ENCODE peak calls at places on chromosomes 5 and 9, in four cellular contexts. D is cardiac fibroblast, Q is lower lobe of right lung, A is psoas muscle. E is an unnamed sample.

GRCh38 chr5:38636626-38637025 is 80.2 kb upstream of the LIFR start:
- DNase-seq in D (no peak), Q (peak), A (no peak), E (no peak)

GRCh38 chr5:67724412-67725135 is 491.0 kb upstream of the PIK3R1 start:
- DNase-seq in D (no peak), Q (no peak), A (no peak), E (peak)

GRCh38 chr9:76401580-76402354 is 7.5 kb upstream of the RFK start:
- DNase-seq in A (no peak), D (peak), Q (no peak), E (no peak)

GRCh38 chr5:74032617-74033016 is 406.6 kb downstream of the ARHGEF28 start:
- DNase-seq in D (no peak), Q (no peak), A (no peak), E (no peak)

GRCh38 chr9:99445377-99445891 is 223.4 kb downstream of the SEC61B start:
- DNase-seq in D (peak), Q (no peak), A (peak), E (peak)

GRCh38 chr5:130992095-130992494 is 173.0 kb downstream of the HINT1 start:
- DNase-seq in A (no peak), D (peak), Q (no peak), E (peak)

GRCh38 chr5:127660048-127660733 is 11.3 kb downstream of the CTXN3 start:
- DNase-seq in D (no peak), A (no peak), Q (no peak), E (no peak)

GRCh38 chr9:105858284-105858683 is 163.9 kb downstream of the TMEM38B start:
- DNase-seq in Q (no peak), D (no peak), A (no peak), E (no peak)

GRCh38 chr9:105901514-105902109 is 207.3 kb downstream of the TMEM38B start:
- DNase-seq in Q (no peak), A (peak), D (peak), E (peak)

GRCh38 chr5:65482280-65482726 is 583 bp upstream of the ADAMTS6 start:
- DNase-seq in Q (no peak), A (no peak), D (peak), E (peak)

GRCh38 chr5:6907320-6907918 is 194.2 kb downstream of the TENT4A start:
- DNase-seq in A (no peak), Q (no peak), D (no peak), E (no peak)

GRCh38 chr5:68134033-68134668 is 81.4 kb upstream of the PIK3R1 start:
- DNase-seq in D (no peak), Q (no peak), A (no peak), E (no peak)

GRCh38 chr9:131233556-131233955 is 42.8 kb downstream of the FAM78A start:
- DNase-seq in A (no peak), D (no peak), Q (no peak), E (no peak)

GRCh38 chr9:131226226-131226625 is 50.1 kb downstream of the FAM78A start:
- DNase-seq in Q (no peak), D (no peak), A (no peak), E (no peak)

GRCh38 chr9:131227112-131228058 is 48.9 kb downstream of the FAM78A start:
- DNase-seq in A (peak), Q (no peak), D (peak), E (no peak)

GRCh38 chr9:131228988-131229387 is 47.3 kb downstream of the FAM78A start:
- DNase-seq in A (no peak), D (peak), Q (no peak), E (no peak)

DNA sequence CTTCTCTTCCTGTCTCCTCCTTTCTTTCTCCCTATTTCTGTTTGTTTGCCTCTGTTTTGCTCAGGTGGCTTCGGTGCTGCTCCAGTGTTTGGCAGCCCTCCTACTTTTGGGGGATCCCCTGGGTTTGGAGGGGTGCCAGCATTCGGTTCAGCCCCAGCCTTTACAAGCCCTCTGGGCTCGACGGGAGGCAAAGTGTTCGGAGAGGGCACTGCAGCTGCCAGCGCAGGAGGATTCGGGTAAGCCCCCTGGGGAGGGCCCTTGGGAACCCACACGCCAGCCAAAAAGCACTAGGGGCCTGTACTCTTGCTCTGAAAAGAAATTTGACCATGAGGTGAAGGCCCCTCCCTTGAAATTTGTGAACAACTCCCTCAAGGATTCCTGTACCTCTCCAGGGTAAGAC is 48.2 kb downstream of the FAM78A start:
- DNase-seq in D (no peak), A (no peak), Q (no peak), E (no peak)
- H3K4me3 ChIP-seq in D (no peak), A (peak), Q (peak), E (no peak)

DNA sequence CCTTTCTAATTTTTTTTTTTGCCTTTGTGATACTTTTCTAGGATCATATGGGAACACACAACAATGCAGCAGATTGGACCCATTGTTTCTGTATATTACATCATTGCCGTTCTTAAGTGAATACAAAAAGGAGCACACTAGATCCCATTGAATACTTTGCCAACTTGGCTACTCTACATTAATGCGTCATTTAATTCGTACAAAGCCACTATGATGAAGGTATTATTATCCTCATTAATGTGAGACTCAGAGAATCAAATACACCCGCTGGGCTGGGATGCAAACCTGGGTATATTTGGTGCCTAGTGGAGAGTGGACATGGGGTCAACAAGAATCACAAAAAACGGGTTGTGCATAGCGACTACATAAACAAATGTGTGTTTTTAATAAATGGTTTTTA is 31.9 kb downstream of the OR2K2 start:
- DNase-seq in Q (no peak), A (no peak), D (peak), E (no peak)
- H3K4me3 ChIP-seq in Q (no peak), A (no peak), D (no peak), E (no peak)

GRCh38 chr5:173016069-173016455 is 32.5 kb downstream of the ATP6V0E1 start:
- DNase-seq in Q (no peak), D (no peak), A (no peak), E (no peak)
- H3K4me3 ChIP-seq in Q (no peak), D (no peak), A (no peak), E (no peak)

DNA sequence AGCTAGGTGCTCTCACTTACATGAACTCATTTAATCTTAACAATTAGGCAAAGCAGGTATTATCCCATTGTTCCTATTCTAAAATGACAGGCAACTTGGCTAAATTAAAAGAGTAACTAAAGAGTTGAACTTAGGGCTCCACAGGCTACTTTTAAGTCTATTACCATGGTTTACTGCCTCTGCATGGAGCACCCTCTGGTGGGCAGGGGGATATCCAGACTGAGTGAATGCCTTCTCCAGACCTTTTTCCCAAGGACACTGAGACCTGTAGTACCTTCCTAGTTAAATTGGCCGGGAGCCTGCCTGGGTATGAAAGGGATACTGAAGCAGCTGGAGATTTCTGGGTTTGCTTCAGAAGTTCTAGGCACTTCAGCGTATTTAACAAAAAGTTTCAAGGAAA is 238.1 kb downstream of the ELAVL2 start:
- DNase-seq in Q (no peak), A (no peak), D (no peak), E (no peak)
- H3K4me3 ChIP-seq in Q (no peak), A (no peak), D (no peak), E (no peak)

GRCh38 chr9:4803670-4804530 is 11.2 kb downstream of the RCL1 start:
- DNase-seq in D (no peak), A (peak), Q (no peak), E (no peak)
- H3K4me3 ChIP-seq in D (no peak), A (peak), Q (no peak), E (no peak)

GRCh38 chr9:120711841-120712538 is 2.3 kb downstream of the MEGF9 start:
- DNase-seq in Q (no peak), D (no peak), A (no peak), E (no peak)
- H3K4me3 ChIP-seq in Q (peak), D (no peak), A (peak), E (peak)

DNA sequence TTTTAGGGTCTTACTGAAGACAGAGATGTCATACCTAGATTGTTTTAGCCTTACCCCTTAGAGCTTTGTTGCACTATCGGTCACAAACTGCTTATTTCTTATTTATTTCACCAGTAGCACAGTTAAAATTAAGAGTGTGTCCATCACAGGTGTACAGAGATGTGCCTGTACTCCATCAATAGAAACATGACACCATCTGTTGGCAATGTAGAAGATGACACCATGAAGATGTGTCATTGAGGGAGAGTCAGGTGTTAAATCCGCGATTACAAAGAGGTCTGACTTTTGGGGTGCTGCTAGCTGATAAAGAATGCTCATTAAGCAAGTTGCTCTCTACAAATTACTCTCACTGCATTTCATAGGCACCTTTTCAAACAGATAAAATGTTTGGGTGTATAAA is 164.4 kb downstream of the SMARCA2 start:
- DNase-seq in A (no peak), Q (no peak), D (peak), E (no peak)
- H3K4me3 ChIP-seq in A (no peak), Q (no peak), D (no peak), E (no peak)

DNA sequence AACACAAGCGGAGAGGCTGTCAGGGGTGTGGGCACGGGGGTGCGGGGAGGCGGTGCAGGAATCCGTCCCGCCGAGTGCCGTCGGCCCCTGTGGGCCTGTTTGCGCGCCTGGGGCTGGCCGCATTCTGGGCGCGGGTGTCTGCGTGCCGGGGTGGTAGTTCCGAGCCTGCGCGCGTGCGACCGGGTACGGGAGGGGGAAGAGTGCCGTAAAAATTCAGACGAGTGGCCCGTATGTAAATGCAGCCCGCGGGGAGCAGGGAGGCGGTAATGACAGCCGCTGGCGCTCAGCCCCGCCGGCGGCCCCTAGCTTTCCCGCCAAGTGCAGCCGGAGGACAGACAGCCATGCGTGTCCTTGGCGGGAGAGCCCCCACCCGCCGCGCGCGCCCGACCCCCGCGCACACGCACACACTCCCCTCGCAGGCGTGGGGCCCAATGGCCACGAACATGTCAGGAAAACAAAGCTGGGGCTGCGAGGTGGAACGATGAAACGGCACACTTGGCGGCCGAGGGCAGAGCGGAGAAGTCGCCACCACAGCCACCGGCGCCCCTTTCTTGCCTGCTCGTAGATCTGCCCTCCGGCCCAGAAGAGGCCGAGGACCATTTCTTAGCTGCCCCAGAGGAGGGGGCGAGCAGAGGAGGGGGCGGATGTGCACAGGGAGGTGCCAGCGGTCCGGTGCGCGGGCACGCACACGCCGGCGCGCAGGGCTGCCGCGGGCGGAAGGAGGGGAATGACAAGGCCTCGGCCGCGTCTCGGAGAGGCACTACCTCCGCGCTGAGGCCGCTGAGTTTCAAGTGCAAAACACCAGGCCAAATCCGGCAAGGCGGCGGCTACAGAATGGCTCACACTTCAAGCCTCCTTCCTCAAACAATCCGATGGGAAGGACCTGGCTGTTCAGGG is 208.5 kb downstream of the MEF2C start:
- DNase-seq in A (no peak), Q (no peak), D (peak), E (no peak)
- H3K4me3 ChIP-seq in A (peak), Q (peak), D (peak), E (peak)

DNA sequence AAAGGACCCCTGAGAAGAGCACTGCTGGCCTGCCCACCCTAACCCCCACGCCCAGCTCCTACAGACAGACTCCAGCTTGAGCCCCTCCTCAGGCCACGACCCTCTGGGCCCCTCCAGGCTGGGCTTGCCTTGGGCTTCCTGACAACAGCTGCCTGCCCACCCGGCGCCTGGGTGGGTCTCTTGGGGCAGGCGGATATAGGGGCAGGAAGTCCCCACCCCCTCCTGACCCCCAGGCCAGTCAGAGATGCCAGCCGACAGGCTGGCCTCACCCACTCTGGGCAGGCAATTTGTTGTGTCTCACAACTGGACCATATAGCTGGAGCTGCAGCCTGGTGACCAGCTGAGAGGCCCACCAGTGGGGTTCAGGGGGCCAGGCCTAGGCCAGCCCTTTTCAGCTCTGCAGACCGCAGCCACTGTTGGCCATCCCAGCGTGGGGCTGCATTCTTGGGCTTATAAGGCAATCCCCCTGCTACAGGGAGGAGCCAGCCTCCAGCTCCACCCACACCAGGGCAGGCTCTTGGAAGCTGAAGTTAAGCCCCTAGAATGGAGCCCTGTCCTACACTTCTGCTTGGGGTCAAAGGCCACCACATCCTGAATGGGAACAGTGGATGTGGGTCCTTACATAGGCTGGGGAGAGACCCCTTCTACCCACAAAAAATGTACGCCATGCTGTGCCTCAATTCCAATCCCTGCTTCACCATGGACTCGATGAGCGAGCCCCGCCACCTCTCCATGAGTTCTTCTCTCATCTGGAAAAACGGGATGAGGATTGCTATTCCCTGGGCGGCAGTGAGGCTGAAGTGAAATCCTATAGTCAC is 2.0 kb downstream of the PDLIM7 start:
- DNase-seq in Q (no peak), D (peak), A (peak), E (peak)
- H3K4me3 ChIP-seq in Q (peak), D (peak), A (peak), E (peak)

E was measured in foreskin fibroblast.